ENCODE peak calls at places on chromosomes 7 and 10, in nine cellular contexts. N, Q, X, M, E, H, T, L and Z are unnamed samples.
A peak's percentile ranks its signal among the peaks of the same experiment; 100 is the strongest.

GRCh38 chr7:159034988-159035387 is 109.7 kb downstream of the VIPR2 start:
- DNase-seq in H (no peak), M (no peak), Q (no peak), E (no peak), X (no peak), N (no peak), L (peak; percentile 35), T (no peak), Z (no peak)

GRCh38 chr10:104689547-104689946 is 48.5 kb downstream of the SORCS3 start:
- DNase-seq in Q (no peak), E (no peak), L (peak; percentile 3), H (no peak), X (no peak), N (no peak), M (no peak), T (no peak), Z (no peak)

GRCh38 chr7:95508780-95509179 is 23.0 kb downstream of the ASB4 start:
- DNase-seq in E (no peak), M (no peak), H (no peak), T (no peak), X (no peak), L (no peak), N (no peak), Q (no peak), Z (no peak)

GRCh38 chr7:81094952-81095351 is 176.1 kb upstream of the SEMA3C start:
- DNase-seq in L (no peak), T (no peak), Q (no peak), H (no peak), E (no peak), N (no peak), X (no peak), M (no peak), Z (no peak)

GRCh38 chr10:96833220-96834001 is 1.3 kb downstream of the LCOR start:
- DNase-seq in X (no peak), M (no peak), N (peak; percentile 36), H (peak; percentile 48), E (peak; percentile 37), Q (peak; percentile 47), T (no peak), L (peak; percentile 55), Z (peak; percentile 53)

GRCh38 chr7:25894002-25894901 is 257.7 kb upstream of the NFE2L3 start:
- DNase-seq in H (no peak), E (peak; percentile 51), X (no peak), M (peak; percentile 61), T (peak; percentile 53), L (peak; percentile 60), Q (peak; percentile 25), N (no peak), Z (peak; percentile 60)

GRCh38 chr7:25369794-25370193 is 141.5 kb upstream of the NPVF start:
- DNase-seq in Q (no peak), L (no peak), N (no peak), T (no peak), M (no peak), E (no peak), X (no peak), H (no peak), Z (no peak)

GRCh38 chr10:43299579-43299978 is 32.7 kb upstream of the RASGEF1A start:
- DNase-seq in E (no peak), T (no peak), M (no peak), N (no peak), L (no peak), Q (no peak), H (no peak), X (no peak), Z (no peak)

DNA sequence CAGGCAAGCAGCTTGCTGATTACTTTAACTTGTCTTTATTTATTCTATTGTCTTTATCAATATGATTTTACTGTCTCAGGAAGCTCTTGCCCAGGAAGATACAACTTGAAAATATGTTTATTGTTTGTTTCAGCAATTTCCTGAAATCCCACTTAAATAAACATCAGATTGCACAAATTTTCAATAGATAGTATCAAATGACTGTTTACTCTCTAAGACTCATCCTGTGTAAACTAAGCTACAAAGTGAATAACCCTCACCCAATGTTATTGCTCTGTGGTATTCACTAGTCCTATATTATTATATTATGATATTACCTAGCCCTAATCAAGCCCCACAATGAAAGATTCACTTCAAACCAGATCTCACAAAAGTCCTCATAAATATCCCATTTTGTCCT is 130.4 kb upstream of the HPS1 start:
- DNase-seq in H (no peak), T (no peak), M (no peak), E (no peak), X (no peak), N (no peak), L (no peak), Q (no peak), Z (no peak)
- TF ChIP-seq MAX in H (no peak), T (no peak), M (no peak), E (no peak), X (no peak), N (no peak), L (no peak), Q (no peak), Z (no peak)

DNA sequence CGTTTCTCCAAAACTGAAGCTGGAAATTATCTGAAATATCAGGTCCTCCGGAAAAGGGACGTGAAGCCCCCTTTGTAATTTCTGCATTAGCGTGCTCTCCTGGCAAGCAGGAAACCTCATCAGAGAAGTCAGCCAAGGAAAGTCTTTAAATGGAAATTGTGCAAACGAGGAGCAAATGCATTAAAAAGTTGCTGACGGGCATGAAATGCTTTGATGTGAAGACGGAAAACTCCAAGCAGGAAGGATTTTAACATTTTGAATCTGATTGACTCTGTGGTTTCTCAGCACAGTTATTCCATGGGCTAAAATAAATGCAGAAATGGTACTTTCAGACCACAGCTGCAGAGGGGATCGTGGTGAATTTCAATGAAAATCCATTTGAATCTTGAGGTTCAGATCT is 167.7 kb downstream of the AHR start:
- DNase-seq in Q (no peak), E (no peak), H (no peak), L (no peak), X (no peak), M (no peak), T (no peak), N (no peak), Z (no peak)
- TF ChIP-seq MAX in Q (no peak), E (no peak), H (no peak), L (no peak), X (no peak), M (no peak), T (no peak), N (no peak), Z (no peak)

GRCh38 chr7:29480456-29480855 is 83.2 kb upstream of the PRR15 start:
- DNase-seq in X (no peak), H (no peak), L (no peak), T (no peak), Q (no peak), E (no peak), N (no peak), M (no peak), Z (no peak)
- TF ChIP-seq MAX in X (no peak), H (no peak), L (no peak), T (no peak), Q (no peak), E (no peak), N (no peak), M (no peak), Z (no peak)

GRCh38 chr10:5627486-5628044 is 38.8 kb downstream of the ASB13 start:
- DNase-seq in E (no peak), Q (no peak), N (no peak), H (no peak), M (no peak), X (no peak), L (no peak), T (no peak), Z (no peak)

GRCh38 chr10:5628798-5629788 is 37.3 kb downstream of the ASB13 start:
- DNase-seq in N (no peak), H (peak; percentile 55), X (no peak), M (no peak), E (no peak), T (no peak), L (no peak), Q (no peak), Z (no peak)

GRCh38 chr10:5624701-5625100 is 41.7 kb downstream of the ASB13 start:
- DNase-seq in L (no peak), T (no peak), X (no peak), H (no peak), E (no peak), N (no peak), M (no peak), Q (no peak), Z (no peak)

GRCh38 chr10:5628366-5628765 is 38.0 kb downstream of the ASB13 start:
- DNase-seq in H (no peak), M (no peak), E (no peak), Q (no peak), X (no peak), T (no peak), L (no peak), N (no peak), Z (no peak)

GRCh38 chr10:5625992-5626777 is 40.2 kb downstream of the ASB13 start:
- DNase-seq in T (no peak), L (no peak), H (no peak), M (no peak), X (no peak), N (no peak), E (no peak), Q (no peak), Z (no peak)
- TF ChIP-seq MAX in T (no peak), L (no peak), H (no peak), M (no peak), X (no peak), N (no peak), E (no peak), Q (no peak), Z (no peak)

DNA sequence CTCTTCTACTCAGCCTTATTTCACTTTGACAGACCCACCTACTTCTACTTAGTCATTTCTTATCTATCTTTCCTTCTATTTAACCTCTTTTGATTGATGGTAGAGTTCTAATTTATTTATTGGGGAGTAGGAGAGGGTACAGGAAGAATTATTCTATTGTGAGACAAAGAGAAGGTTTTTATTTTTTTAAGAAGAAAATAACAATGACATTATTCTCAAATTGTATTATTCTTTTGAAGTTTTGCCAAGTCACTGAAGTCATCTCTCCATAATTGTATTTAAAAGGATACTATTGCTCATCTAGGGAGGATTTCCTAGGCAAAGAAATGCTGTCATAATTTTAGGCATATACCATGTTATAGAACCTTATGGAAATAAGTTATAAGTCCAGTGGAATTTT is 52.7 kb downstream of the ITGB8 start:
- DNase-seq in N (no peak), T (no peak), Q (no peak), M (no peak), E (no peak), X (no peak), L (no peak), H (peak; percentile 78), Z (no peak)
- TF ChIP-seq MAX in N (no peak), T (no peak), Q (no peak), M (no peak), E (no peak), X (no peak), L (no peak), H (no peak), Z (no peak)

GRCh38 chr7:100509213-100509612 is 25.5 kb downstream of the NYAP1 start:
- DNase-seq in T (no peak), Q (no peak), L (no peak), E (no peak), M (no peak), H (no peak), N (no peak), X (peak; percentile 2), Z (no peak)
- TF ChIP-seq MAX in T (no peak), Q (no peak), L (no peak), E (no peak), M (no peak), H (no peak), N (no peak), X (no peak), Z (no peak)